ENCODE peak calls at places on chromosomes 2 and 18, in four cellular contexts. One of them, this sample, is unnamed.

GRCh38 chr2:224545884-224546644 is 39.1 kb downstream of the CUL3 start:
- DNase-seq in mammary epithelial cell: no peak
- DNase-seq in pancreas: no peak
- DNase-seq in DND-41: no peak
- DNase-seq in this sample: no peak

GRCh38 chr2:219513787-219514186 is 495 bp upstream of the ASIC4 start:
- DNase-seq in mammary epithelial cell: no peak
- DNase-seq in pancreas: no peak
- DNase-seq in DND-41: no peak
- DNase-seq in this sample: no peak

GRCh38 chr2:131413148-131413747 is 49.3 kb upstream of the RAB6D start:
- DNase-seq in mammary epithelial cell: peak
- DNase-seq in pancreas: peak
- DNase-seq in DND-41: peak
- DNase-seq in this sample: peak

GRCh38 chr2:109435866-109436634 is 177.7 kb downstream of the SEPTIN10 start:
- DNase-seq in mammary epithelial cell: no peak
- DNase-seq in pancreas: no peak
- DNase-seq in DND-41: no peak
- DNase-seq in this sample: no peak

GRCh38 chr2:55809875-55810620 is 113.5 kb downstream of the EFEMP1 start:
- DNase-seq in mammary epithelial cell: no peak
- DNase-seq in pancreas: peak
- DNase-seq in DND-41: no peak
- DNase-seq in this sample: peak

GRCh38 chr2:28557389-28558119 is 61.7 kb downstream of the PLB1 start:
- DNase-seq in mammary epithelial cell: no peak
- DNase-seq in pancreas: no peak
- DNase-seq in DND-41: no peak
- DNase-seq in this sample: no peak

GRCh38 chr2:66567000-66567399 is 132.1 kb downstream of the MEIS1 start:
- DNase-seq in mammary epithelial cell: no peak
- DNase-seq in pancreas: no peak
- DNase-seq in DND-41: no peak
- DNase-seq in this sample: no peak

GRCh38 chr2:60998628-60999545 is 18.6 kb upstream of the PEX13 start:
- DNase-seq in mammary epithelial cell: peak
- DNase-seq in pancreas: no peak
- DNase-seq in DND-41: no peak
- DNase-seq in this sample: no peak

GRCh38 chr2:231920795-231921194 is 5.4 kb downstream of the NPPC start:
- DNase-seq in mammary epithelial cell: no peak
- DNase-seq in pancreas: no peak
- DNase-seq in DND-41: no peak
- DNase-seq in this sample: no peak

GRCh38 chr18:70181015-70181414 is 24.5 kb downstream of the RTTN start:
- DNase-seq in mammary epithelial cell: peak
- DNase-seq in pancreas: no peak
- DNase-seq in DND-41: no peak
- DNase-seq in this sample: no peak

GRCh38 chr2:70123051-70123828 is 36.0 kb downstream of the PCBP1 start:
- DNase-seq in mammary epithelial cell: no peak
- DNase-seq in pancreas: peak
- DNase-seq in DND-41: no peak
- DNase-seq in this sample: no peak

GRCh38 chr18:1593091-1593490 is 688.4 kb downstream of the ADCYAP1 start:
- DNase-seq in mammary epithelial cell: peak
- DNase-seq in pancreas: no peak
- DNase-seq in DND-41: no peak
- DNase-seq in this sample: no peak

GRCh38 chr2:173124441-173124840 is 48.8 kb downstream of the MAP3K20 start:
- DNase-seq in mammary epithelial cell: peak
- DNase-seq in pancreas: no peak
- DNase-seq in DND-41: no peak
- DNase-seq in this sample: no peak

GRCh38 chr2:43216629-43217028 is 9.8 kb downstream of the ZFP36L2 start:
- DNase-seq in mammary epithelial cell: no peak
- DNase-seq in pancreas: no peak
- DNase-seq in DND-41: no peak
- DNase-seq in this sample: no peak

GRCh38 chr2:27249891-27250651 is 12.8 kb downstream of the SLC30A3 start:
- DNase-seq in mammary epithelial cell: no peak
- DNase-seq in pancreas: peak
- DNase-seq in DND-41: no peak
- DNase-seq in this sample: no peak

DNA sequence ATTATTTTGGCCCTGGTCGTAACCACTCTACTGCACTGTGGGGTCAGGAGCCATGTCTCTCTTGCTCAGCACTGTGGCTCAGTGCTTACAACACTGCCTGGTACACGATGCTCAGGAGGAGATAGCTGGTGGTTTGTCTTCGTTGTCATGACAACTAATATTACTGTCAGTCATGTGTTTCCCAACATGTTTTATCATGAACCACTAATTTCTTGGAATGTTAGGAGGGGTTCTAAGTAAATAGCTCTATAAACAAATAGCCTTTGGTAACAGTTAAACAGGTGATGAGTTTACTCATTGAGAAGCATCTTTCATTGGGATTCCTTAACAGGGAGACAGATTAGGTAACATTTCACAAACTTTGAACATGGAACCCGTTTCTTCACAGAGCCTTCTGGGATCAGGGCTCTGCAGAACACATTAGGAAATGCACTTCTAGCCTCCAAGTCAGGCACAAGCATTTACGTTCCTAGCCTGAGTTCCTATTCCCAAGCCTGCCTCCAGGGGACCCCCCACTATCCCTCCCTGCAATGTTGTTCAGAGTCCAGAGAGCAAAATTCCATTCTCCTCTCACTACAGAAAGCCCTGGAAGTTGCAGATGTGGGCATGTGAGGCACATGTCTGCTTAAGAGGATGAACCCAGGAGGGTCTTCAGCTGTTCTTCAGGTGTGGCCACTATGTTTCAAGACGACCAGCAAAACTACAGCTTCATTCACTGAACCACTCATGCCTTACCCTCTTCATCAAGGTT is 6.4 kb upstream of the RBM44 start:
- DNase-seq in mammary epithelial cell: peak
- DNase-seq in pancreas: no peak
- DNase-seq in DND-41: no peak
- DNase-seq in this sample: no peak
- TF ChIP-seq CTCF in mammary epithelial cell: peak
- TF ChIP-seq CTCF in pancreas: no peak
- TF ChIP-seq CTCF in DND-41: peak
- TF ChIP-seq CTCF in this sample: peak

GRCh38 chr2:234308073-234308813 is 188.6 kb downstream of the ARL4C start:
- DNase-seq in mammary epithelial cell: no peak
- DNase-seq in pancreas: no peak
- DNase-seq in DND-41: no peak
- DNase-seq in this sample: no peak
- TF ChIP-seq CTCF in mammary epithelial cell: no peak
- TF ChIP-seq CTCF in pancreas: no peak
- TF ChIP-seq CTCF in DND-41: no peak
- TF ChIP-seq CTCF in this sample: no peak

GRCh38 chr2:236623816-236624215 is 54.2 kb downstream of the ACKR3 start:
- DNase-seq in mammary epithelial cell: no peak
- DNase-seq in pancreas: no peak
- DNase-seq in DND-41: no peak
- DNase-seq in this sample: no peak
- TF ChIP-seq CTCF in mammary epithelial cell: no peak
- TF ChIP-seq CTCF in pancreas: no peak
- TF ChIP-seq CTCF in DND-41: no peak
- TF ChIP-seq CTCF in this sample: no peak

DNA sequence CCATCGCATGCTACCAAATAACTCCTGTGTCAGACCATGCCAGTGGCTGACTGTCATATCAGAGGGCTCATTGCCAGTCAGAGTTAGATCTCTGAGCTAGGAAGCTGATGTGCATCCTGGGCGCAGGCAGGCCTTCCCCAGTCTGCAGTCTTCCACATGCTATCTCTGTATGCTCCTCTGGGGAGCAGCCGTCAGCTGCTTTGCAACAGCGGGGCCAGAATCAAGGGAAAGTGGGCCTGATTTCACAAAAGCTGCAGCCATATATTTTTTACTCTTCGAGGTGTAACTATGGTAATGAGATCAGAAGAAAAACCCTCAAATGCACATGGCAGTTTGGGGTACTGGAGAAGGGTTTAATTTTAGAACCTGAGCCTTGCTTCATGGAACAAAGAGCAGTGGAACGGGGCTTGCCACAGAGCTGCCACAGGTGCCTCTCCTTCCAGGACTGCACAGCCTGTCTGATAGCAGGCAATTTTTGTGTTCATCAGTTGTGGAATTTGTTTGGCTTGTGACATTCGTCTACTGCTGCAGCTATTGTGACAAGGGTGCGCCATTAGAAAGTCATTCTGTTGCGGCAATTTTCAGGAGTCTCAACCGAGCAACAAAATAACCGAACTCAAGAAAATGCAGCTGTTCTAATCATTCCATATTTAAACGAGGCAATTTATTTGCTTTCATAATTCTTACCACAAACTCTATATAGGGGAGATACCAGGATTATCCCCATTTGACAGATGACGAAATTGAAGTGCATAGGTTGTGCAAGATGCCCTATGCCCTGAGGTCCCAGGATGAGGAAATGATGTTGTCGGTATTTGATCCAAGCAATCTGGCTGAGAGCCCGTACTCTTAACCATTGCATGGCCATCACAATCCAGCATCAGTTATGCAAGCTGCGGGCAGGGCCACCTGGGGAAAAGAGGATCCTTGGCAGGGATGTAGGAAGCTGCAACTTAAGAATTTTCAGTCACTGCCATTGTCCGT is 109.6 kb upstream of the CYRIA start:
- DNase-seq in mammary epithelial cell: no peak
- DNase-seq in pancreas: no peak
- DNase-seq in DND-41: no peak
- DNase-seq in this sample: no peak
- TF ChIP-seq CTCF in mammary epithelial cell: no peak
- TF ChIP-seq CTCF in pancreas: no peak
- TF ChIP-seq CTCF in DND-41: no peak
- TF ChIP-seq CTCF in this sample: no peak

This sample was measured in AG09319.